ENCODE peak calls at places on chromosome 1, in five cellular contexts. C, F, V, O and Y are unnamed samples.
A peak's percentile ranks its signal among the peaks of the same experiment; 100 is the strongest.

GRCh38 chr1:67948155-67949075 is 102.0 kb downstream of the DIRAS3 start:
- DNase-seq in V (no peak), C (no peak), F (no peak), O (peak; percentile 81), Y (no peak)

GRCh38 chr1:102732927-102733326 is 375.4 kb downstream of the COL11A1 start:
- DNase-seq in O (peak; percentile 3), C (no peak), F (no peak), V (no peak), Y (no peak)

GRCh38 chr1:7487756-7488474 is 283.2 kb upstream of the VAMP3 start:
- DNase-seq in V (no peak), F (no peak), C (no peak), O (no peak), Y (no peak)

GRCh38 chr1:165562576-165562975 is 18.8 kb downstream of the LRRC52 start:
- DNase-seq in F (no peak), C (no peak), V (no peak), O (no peak), Y (no peak)

GRCh38 chr1:193537266-193538003 is 351.0 kb upstream of the B3GALT2 start:
- DNase-seq in C (peak; percentile 46), O (no peak), F (no peak), V (no peak), Y (no peak)

GRCh38 chr1:101453844-101454243 is 217.0 kb downstream of the S1PR1 start:
- DNase-seq in F (no peak), O (no peak), V (no peak), C (no peak), Y (no peak)

GRCh38 chr1:109391161-109391556 is 6.6 kb downstream of the SORT1 start:
- DNase-seq in F (no peak), V (no peak), C (no peak), O (no peak), Y (no peak)

GRCh38 chr1:147539122-147539575 is 2.2 kb upstream of the BCL9 start:
- DNase-seq in O (peak; percentile 90), F (no peak), C (peak; percentile 14), V (no peak), Y (no peak)

GRCh38 chr1:34028381-34029055 is 136.5 kb downstream of the CSMD2 start:
- DNase-seq in O (no peak), V (no peak), F (no peak), C (no peak), Y (no peak)

GRCh38 chr1:33425900-33426299 is 5.0 kb downstream of the PHC2 start:
- DNase-seq in V (no peak), F (no peak), O (no peak), C (no peak), Y (no peak)

GRCh38 chr1:119279441-119280415 is 88.9 kb upstream of the HAO2 start:
- DNase-seq in O (peak; percentile 75), F (no peak), V (no peak), C (peak; percentile 79), Y (no peak)

DNA sequence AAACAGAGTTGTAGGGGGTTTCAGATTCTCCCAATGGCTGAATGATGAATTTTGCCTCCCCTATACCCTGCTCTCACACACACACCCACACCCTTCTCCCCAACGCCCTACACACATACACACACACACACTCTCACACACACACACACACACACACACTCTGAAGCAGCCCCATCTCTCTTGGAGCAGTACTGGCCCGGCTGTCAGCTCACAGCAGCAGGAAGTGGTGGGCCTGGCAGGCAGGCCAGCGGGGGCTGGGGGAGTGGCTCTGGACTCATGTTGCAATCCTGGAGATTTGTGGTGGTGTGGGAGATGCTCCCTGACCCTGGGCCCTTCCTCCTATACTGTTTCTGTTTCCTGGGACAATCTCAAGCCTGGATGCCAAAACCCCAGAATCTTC is 2.2 kb downstream of the IKBKE start:
- DNase-seq in C (no peak), F (peak; percentile 87), V (no peak), O (peak; percentile 86), Y (no peak)
- H3K4me3 ChIP-seq in C (no peak overlapping the region), F (peak overlapping the region; percentile 98), V (no peak overlapping the region), O (no peak overlapping the region), Y (no peak overlapping the region)

GRCh38 chr1:23837905-23838304 is 12.7 kb upstream of the HMGCL start:
- DNase-seq in C (no peak), O (no peak), V (no peak), F (no peak), Y (peak; percentile 47)
- H3K4me3 ChIP-seq in C (no peak overlapping the region), O (peak overlapping the region; percentile 50), V (peak overlapping the region; percentile 59), F (no peak overlapping the region), Y (no peak overlapping the region)

GRCh38 chr1:58754683-58755467 is 29.0 kb downstream of the JUN start:
- DNase-seq in V (no peak), F (no peak), O (no peak), C (peak; percentile 46), Y (no peak)
- H3K4me3 ChIP-seq in V (peak overlapping the region; percentile 36), F (no peak overlapping the region), O (no peak overlapping the region), C (no peak overlapping the region), Y (no peak overlapping the region)

GRCh38 chr1:94540440-94541174 is 952 bp downstream of the F3 start:
- DNase-seq in O (no peak), F (no peak), V (no peak), C (peak; percentile 39), Y (no peak)

GRCh38 chr1:94537254-94537653 is 4.3 kb downstream of the F3 start:
- DNase-seq in V (no peak), C (no peak), F (no peak), O (no peak), Y (no peak)

GRCh38 chr1:94539496-94539895 is 2.1 kb downstream of the F3 start:
- DNase-seq in F (no peak), O (no peak), V (peak; percentile 31), C (peak; percentile 68), Y (no peak)

GRCh38 chr1:94535879-94536278 is 5.7 kb downstream of the F3 start:
- DNase-seq in O (no peak), C (no peak), F (no peak), V (no peak), Y (no peak)

DNA sequence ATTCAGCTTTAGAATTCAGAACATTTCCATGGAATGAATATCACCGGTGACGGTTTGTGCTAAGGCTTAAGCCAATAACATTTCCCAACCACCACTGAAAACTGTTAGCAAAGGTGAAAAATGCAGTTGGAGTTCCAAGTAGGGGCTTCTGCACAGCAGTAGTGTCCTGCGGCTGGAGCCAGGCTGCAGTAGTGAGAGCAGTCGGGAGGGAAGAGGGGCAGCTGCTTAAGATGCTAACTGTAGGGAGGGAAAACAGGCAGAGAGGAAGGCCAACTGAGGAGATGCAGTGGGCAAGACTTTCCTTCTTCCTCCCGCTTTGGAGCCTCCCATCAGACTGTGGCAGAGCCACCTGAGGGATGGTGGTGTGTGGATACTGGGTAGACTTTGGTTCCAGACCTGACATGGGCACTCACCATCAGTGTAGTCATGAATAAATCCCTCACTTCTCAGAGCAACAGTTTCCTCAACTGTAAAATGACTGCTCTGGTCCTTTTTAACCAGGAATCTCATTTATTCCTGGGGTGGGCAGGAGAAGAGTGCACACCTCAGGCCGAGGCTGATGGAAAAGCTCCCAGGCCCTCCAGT is 3.2 kb downstream of the F3 start:
- DNase-seq in C (no peak), F (no peak), V (no peak), O (no peak), Y (no peak)
- H3K4me3 ChIP-seq in C (no peak overlapping the region), F (no peak overlapping the region), V (peak overlapping the region; percentile 79), O (no peak overlapping the region), Y (peak overlapping the region; percentile 12)

GRCh38 chr1:18582890-18583289 is 47.8 kb upstream of the PAX7 start:
- DNase-seq in V (no peak), F (no peak), O (no peak), C (no peak), Y (no peak)
- H3K4me3 ChIP-seq in V (no peak overlapping the region), F (no peak overlapping the region), O (no peak overlapping the region), C (no peak overlapping the region), Y (no peak overlapping the region)

DNA sequence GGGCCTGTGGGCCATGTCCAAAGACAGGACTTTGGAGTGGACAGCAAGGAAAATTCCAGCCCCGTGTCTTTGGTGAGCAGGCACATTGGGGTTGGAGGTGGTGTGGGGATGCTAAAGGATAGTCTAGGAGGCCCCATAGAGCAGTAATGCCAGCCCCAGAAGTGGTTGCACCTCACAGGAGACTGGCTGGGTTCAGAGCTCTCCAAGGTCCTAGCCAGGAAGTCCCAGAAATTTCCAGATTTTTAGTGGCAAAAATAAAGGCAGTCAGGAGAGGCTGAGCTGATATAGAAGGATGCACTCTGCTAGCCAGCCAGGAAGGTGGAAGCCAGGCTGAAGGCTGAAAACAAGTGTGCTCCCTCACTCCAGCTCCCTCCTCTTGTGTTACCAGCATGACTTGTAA is 144.0 kb upstream of the KCND3 start:
- DNase-seq in C (no peak), V (no peak), F (no peak), O (no peak), Y (no peak)
- H3K4me3 ChIP-seq in C (no peak overlapping the region), V (no peak overlapping the region), F (no peak overlapping the region), O (no peak overlapping the region), Y (no peak overlapping the region)